ENCODE peak calls at places on chromosome 16, in eight cellular contexts. One of them, this sample, is unnamed.

GRCh38 chr16:3035972-3036725 is 595 bp downstream of the BICDL2 start:
- ATAC-seq in activated CD8-positive, alpha-beta memory T cell treated with anti-CD3 and anti-CD28 coated beads, Interleukin-2, amount 10 ng/mL, durations not matched to agents 7 days and 5 days: peak; percentile 15
- ATAC-seq in naive B cell: peak; percentile 13
- ATAC-seq in lower lobe of right lung: peak; percentile 72
- ATAC-seq in T-cell: peak; percentile 30
- ATAC-seq in central memory CD8-positive, alpha-beta T cell: no peak
- ATAC-seq in sciatic nerve: no peak
- ATAC-seq in Right ventricle myocardium superior: no peak
- ATAC-seq in this sample: no peak

GRCh38 chr16:53111078-53111776 is 56.4 kb downstream of the CHD9 start:
- ATAC-seq in T-cell: no peak
- ATAC-seq in naive B cell: no peak
- ATAC-seq in lower lobe of right lung: no peak
- ATAC-seq in Right ventricle myocardium superior: no peak
- ATAC-seq in activated CD8-positive, alpha-beta memory T cell treated with anti-CD3 and anti-CD28 coated beads, Interleukin-2, amount 10 ng/mL, durations not matched to agents 7 days and 5 days: no peak
- ATAC-seq in central memory CD8-positive, alpha-beta T cell: no peak
- ATAC-seq in sciatic nerve: no peak
- ATAC-seq in this sample: no peak

GRCh38 chr16:89345663-89346150 is 128.2 kb downstream of the ZNF778 start:
- ATAC-seq in lower lobe of right lung: peak; percentile 68
- ATAC-seq in central memory CD8-positive, alpha-beta T cell: no peak
- ATAC-seq in Right ventricle myocardium superior: no peak
- ATAC-seq in sciatic nerve: peak; percentile 43
- ATAC-seq in activated CD8-positive, alpha-beta memory T cell treated with anti-CD3 and anti-CD28 coated beads, Interleukin-2, amount 10 ng/mL, durations not matched to agents 7 days and 5 days: no peak
- ATAC-seq in naive B cell: no peak
- ATAC-seq in T-cell: no peak
- ATAC-seq in this sample: no peak

GRCh38 chr16:26710475-26710874 is 356.3 kb upstream of the C16orf82 start:
- ATAC-seq in naive B cell: no peak
- ATAC-seq in Right ventricle myocardium superior: no peak
- ATAC-seq in T-cell: no peak
- ATAC-seq in lower lobe of right lung: no peak
- ATAC-seq in sciatic nerve: no peak
- ATAC-seq in activated CD8-positive, alpha-beta memory T cell treated with anti-CD3 and anti-CD28 coated beads, Interleukin-2, amount 10 ng/mL, durations not matched to agents 7 days and 5 days: no peak
- ATAC-seq in central memory CD8-positive, alpha-beta T cell: no peak
- ATAC-seq in this sample: no peak

GRCh38 chr16:9859706-9860105 is 322.5 kb downstream of the GRIN2A start:
- ATAC-seq in T-cell: no peak
- ATAC-seq in Right ventricle myocardium superior: no peak
- ATAC-seq in lower lobe of right lung: no peak
- ATAC-seq in sciatic nerve: no peak
- ATAC-seq in naive B cell: no peak
- ATAC-seq in central memory CD8-positive, alpha-beta T cell: no peak
- ATAC-seq in activated CD8-positive, alpha-beta memory T cell treated with anti-CD3 and anti-CD28 coated beads, Interleukin-2, amount 10 ng/mL, durations not matched to agents 7 days and 5 days: no peak
- ATAC-seq in this sample: no peak

GRCh38 chr16:8417145-8417544 is 173.2 kb downstream of the TMEM114 start:
- ATAC-seq in central memory CD8-positive, alpha-beta T cell: no peak
- ATAC-seq in lower lobe of right lung: no peak
- ATAC-seq in Right ventricle myocardium superior: no peak
- ATAC-seq in sciatic nerve: no peak
- ATAC-seq in T-cell: no peak
- ATAC-seq in activated CD8-positive, alpha-beta memory T cell treated with anti-CD3 and anti-CD28 coated beads, Interleukin-2, amount 10 ng/mL, durations not matched to agents 7 days and 5 days: no peak
- ATAC-seq in naive B cell: no peak
- ATAC-seq in this sample: no peak

GRCh38 chr16:87165151-87165550 is 152.0 kb downstream of the C16orf95 start:
- ATAC-seq in lower lobe of right lung: no peak
- ATAC-seq in T-cell: no peak
- ATAC-seq in naive B cell: no peak
- ATAC-seq in central memory CD8-positive, alpha-beta T cell: no peak
- ATAC-seq in activated CD8-positive, alpha-beta memory T cell treated with anti-CD3 and anti-CD28 coated beads, Interleukin-2, amount 10 ng/mL, durations not matched to agents 7 days and 5 days: no peak
- ATAC-seq in Right ventricle myocardium superior: no peak
- ATAC-seq in sciatic nerve: no peak
- ATAC-seq in this sample: no peak

GRCh38 chr16:81841709-81842108 is 62.6 kb downstream of the PLCG2 start:
- ATAC-seq in sciatic nerve: no peak
- ATAC-seq in central memory CD8-positive, alpha-beta T cell: peak; percentile 85
- ATAC-seq in activated CD8-positive, alpha-beta memory T cell treated with anti-CD3 and anti-CD28 coated beads, Interleukin-2, amount 10 ng/mL, durations not matched to agents 7 days and 5 days: peak; percentile 76
- ATAC-seq in Right ventricle myocardium superior: no peak
- ATAC-seq in naive B cell: peak; percentile 87
- ATAC-seq in lower lobe of right lung: no peak
- ATAC-seq in T-cell: peak; percentile 69
- ATAC-seq in this sample: no peak

GRCh38 chr16:81551821-81552304 is 107.3 kb downstream of the CMIP start:
- ATAC-seq in naive B cell: no peak
- ATAC-seq in Right ventricle myocardium superior: peak; percentile 70
- ATAC-seq in activated CD8-positive, alpha-beta memory T cell treated with anti-CD3 and anti-CD28 coated beads, Interleukin-2, amount 10 ng/mL, durations not matched to agents 7 days and 5 days: no peak
- ATAC-seq in T-cell: no peak
- ATAC-seq in lower lobe of right lung: peak; percentile 25
- ATAC-seq in sciatic nerve: peak; percentile 10
- ATAC-seq in central memory CD8-positive, alpha-beta T cell: no peak
- ATAC-seq in this sample: no peak

GRCh38 chr16:22962905-22963304 is 148.9 kb downstream of the HS3ST2 start:
- ATAC-seq in Right ventricle myocardium superior: no peak
- ATAC-seq in activated CD8-positive, alpha-beta memory T cell treated with anti-CD3 and anti-CD28 coated beads, Interleukin-2, amount 10 ng/mL, durations not matched to agents 7 days and 5 days: no peak
- ATAC-seq in T-cell: no peak
- ATAC-seq in lower lobe of right lung: no peak
- ATAC-seq in naive B cell: no peak
- ATAC-seq in sciatic nerve: no peak
- ATAC-seq in central memory CD8-positive, alpha-beta T cell: no peak
- ATAC-seq in this sample: no peak

This sample was measured in gastroesophageal sphincter.